ENCODE peak calls at places on chromosome 11, in six cellular contexts. R is A549, F is H1, X is upper lobe of left lung, L is ovary, B is sigmoid colon. E is an unnamed sample.

GRCh38 chr11:61626580-61627380 is 45.9 kb upstream of the SYT7 start:
- DNase-seq in R (no peak), F (peak; percentile 71), X (no peak), L (no peak), B (no peak), E (no peak)

GRCh38 chr11:63851354-63851753 is 12.4 kb downstream of the MARK2 start:
- DNase-seq in R (no peak), F (no peak), X (no peak), L (no peak), B (no peak), E (no peak)

GRCh38 chr11:126624491-126624890 is 269.0 kb downstream of the ST3GAL4 start:
- DNase-seq in R (no peak), F (no peak), X (no peak), L (no peak), B (no peak), E (no peak)

GRCh38 chr11:134592391-134592990 is 180.4 kb upstream of the B3GAT1 start:
- DNase-seq in R (no peak), F (peak; percentile 88), X (no peak), L (no peak), B (no peak), E (no peak)

GRCh38 chr11:77959434-77959833 is 35.0 kb downstream of the INTS4 start:
- DNase-seq in R (no peak), F (no peak), X (no peak), L (no peak), B (no peak), E (no peak)

GRCh38 chr11:62602141-62603071 is 741 bp upstream of the MTA2 start:
- DNase-seq in R (no peak), F (peak; percentile 77), X (peak; percentile 91), L (peak; percentile 83), B (peak; percentile 89), E (peak; percentile 55)

GRCh38 chr11:13446444-13446843 is 16.6 kb downstream of the BTBD10 start:
- DNase-seq in R (no peak), F (no peak), X (no peak), L (no peak), B (no peak), E (no peak)

GRCh38 chr11:105670811-105671210 is 60.9 kb downstream of the GRIA4 start:
- DNase-seq in R (no peak), F (no peak), X (no peak), L (no peak), B (no peak), E (no peak)

GRCh38 chr11:64545605-64546004 is 45.4 kb upstream of the SLC22A12 start:
- DNase-seq in R (peak; percentile 79), F (no peak), X (no peak), L (no peak), B (no peak), E (no peak)

GRCh38 chr11:111355101-111355500 is 24.0 kb downstream of the POU2AF1 start:
- DNase-seq in R (no peak), F (no peak), X (no peak), L (no peak), B (no peak), E (no peak)

GRCh38 chr11:66668653-66669430 is 8.8 kb downstream of the RBM4B start:
- DNase-seq in R (no peak), F (no peak), X (no peak), L (no peak), B (no peak), E (no peak)

GRCh38 chr11:10514210-10514609 is 26.8 kb downstream of the RNF141 start:
- DNase-seq in R (no peak), F (no peak), X (no peak), L (no peak), B (no peak), E (no peak)

GRCh38 chr11:118092907-118093571 is 6.3 kb upstream of the SMIM35 start:
- DNase-seq in R (no peak), F (no peak), X (no peak), L (no peak), B (no peak), E (no peak)

GRCh38 chr11:129766858-129767604 is 48.6 kb upstream of the TMEM45B start:
- DNase-seq in R (no peak), F (peak; percentile 67), X (no peak), L (no peak), B (no peak), E (no peak)

GRCh38 chr11:28735511-28735910 is 627.3 kb downstream of the METTL15 start:
- DNase-seq in R (no peak), F (no peak), X (no peak), L (no peak), B (no peak), E (no peak)

GRCh38 chr11:19472679-19473078 is 231.9 kb upstream of the E2F8 start:
- DNase-seq in R (no peak), F (no peak), X (no peak), L (no peak), B (no peak), E (no peak)

GRCh38 chr11:116596346-116597260 is 176.2 kb downstream of the BUD13 start:
- DNase-seq in R (no peak), F (no peak), X (no peak), L (no peak), B (peak; percentile 40), E (no peak)

GRCh38 chr11:34086554-34087278 is 18.7 kb upstream of the NAT10 start:
- DNase-seq in R (no peak), F (no peak), X (no peak), L (no peak), B (no peak), E (no peak)

GRCh38 chr11:44264126-44264749 is 45.7 kb downstream of the ALX4 start:
- DNase-seq in R (no peak), F (no peak), X (no peak), L (no peak), B (no peak), E (no peak)

GRCh38 chr11:126188332-126189108 is 22.9 kb downstream of the RPUSD4 start:
- DNase-seq in R (no peak), F (no peak), X (no peak), L (no peak), B (no peak), E (no peak)

GRCh38 chr11:86809561-86809960 is 9.2 kb downstream of the PRSS23 start:
- DNase-seq in R (no peak), F (no peak), X (no peak), L (no peak), B (no peak), E (no peak)

GRCh38 chr11:86814775-86815174 is 14.4 kb downstream of the PRSS23 start:
- DNase-seq in R (no peak), F (no peak), X (no peak), L (no peak), B (no peak), E (no peak)

GRCh38 chr11:86812981-86813380 is 12.6 kb downstream of the PRSS23 start:
- DNase-seq in R (no peak), F (no peak), X (no peak), L (no peak), B (no peak), E (no peak)

GRCh38 chr11:86811637-86812321 is 11.4 kb downstream of the PRSS23 start:
- DNase-seq in R (peak; percentile 73), F (no peak), X (no peak), L (no peak), B (no peak), E (no peak)

GRCh38 chr11:86812322-86812670 is 12.0 kb downstream of the PRSS23 start:
- DNase-seq in R (no peak), F (no peak), X (no peak), L (no peak), B (no peak), E (no peak)
- H3K27ac ChIP-seq in R (peak overlapping the region; percentile 81), F (no peak overlapping the region), X (no peak overlapping the region), L (no peak overlapping the region), B (peak overlapping the region; percentile 87), E (peak overlapping the region; percentile 17)

GRCh38 chr11:11577246-11577855 is 44.5 kb downstream of the GALNT18 start:
- DNase-seq in R (no peak), F (peak; percentile 24), X (peak; percentile 9), L (no peak), B (no peak), E (no peak)
- TF ChIP-seq POLR2A in R (no peak), F (no peak), X (no peak), L (no peak), B (no peak), E (no peak)

GRCh38 chr11:32316846-32317525 is 118.4 kb downstream of the WT1 start:
- DNase-seq in R (no peak), F (no peak), X (no peak), L (no peak), B (no peak), E (no peak)

GRCh38 chr11:32312865-32313403 is 122.4 kb downstream of the WT1 start:
- DNase-seq in R (peak; percentile 79), F (peak; percentile 60), X (no peak), L (peak; percentile 39), B (no peak), E (no peak)

GRCh38 chr11:32316232-32316631 is 119.1 kb downstream of the WT1 start:
- DNase-seq in R (no peak), F (no peak), X (no peak), L (no peak), B (no peak), E (no peak)

GRCh38 chr11:32317646-32318045 is 117.7 kb downstream of the WT1 start:
- DNase-seq in R (no peak), F (no peak), X (no peak), L (no peak), B (no peak), E (no peak)

GRCh38 chr11:32315121-32315520 is 120.2 kb downstream of the WT1 start:
- DNase-seq in R (no peak), F (no peak), X (no peak), L (no peak), B (no peak), E (no peak)
- H3K4me3 ChIP-seq in R (no peak overlapping the region), F (no peak overlapping the region), X (no peak overlapping the region), L (no peak overlapping the region), B (no peak overlapping the region), E (no peak overlapping the region)

GRCh38 chr11:102421262-102421661 is 31.3 kb downstream of the TMEM123 start:
- DNase-seq in R (no peak), F (no peak), X (no peak), L (no peak), B (no peak), E (no peak)
- H3K27ac ChIP-seq in R (no peak overlapping the region), F (no peak overlapping the region), X (no peak overlapping the region), L (no peak overlapping the region), B (no peak overlapping the region), E (no peak overlapping the region)

GRCh38 chr11:60378359-60378758 is at the start of gene MS4A7:
- DNase-seq in R (no peak), F (no peak), X (no peak), L (no peak), B (peak; percentile 72), E (no peak)
- TF ChIP-seq POLR2A in R (no peak), F (no peak), X (no peak), L (no peak), B (peak; percentile 42), E (peak; percentile 15)

GRCh38 chr11:122743093-122743741 is 87.7 kb downstream of the UBASH3B start:
- DNase-seq in R (no peak), F (no peak), X (no peak), L (no peak), B (no peak), E (no peak)
- H3K4me3 ChIP-seq in R (no peak overlapping the region), F (no peak overlapping the region), X (no peak overlapping the region), L (no peak overlapping the region), B (no peak overlapping the region), E (no peak overlapping the region)

E was measured in tibial nerve.